ENCODE peak calls at places on chromosomes 6 and 20, in four cellular contexts. One of them, this sample, is unnamed.

GRCh38 chr6:40668203-40668602 is 81.0 kb upstream of the LRFN2 start:
- DNase-seq in ovary: no peak
- DNase-seq in CD8-positive, alpha-beta memory T cell: no peak
- DNase-seq in HCEC 1CT: no peak
- DNase-seq in this sample: no peak

GRCh38 chr6:47455533-47456209 is 21.9 kb upstream of the CD2AP start:
- DNase-seq in ovary: no peak
- DNase-seq in CD8-positive, alpha-beta memory T cell: no peak
- DNase-seq in HCEC 1CT: no peak
- DNase-seq in this sample: no peak

GRCh38 chr6:52399511-52400315 is 20.4 kb upstream of the EFHC1 start:
- DNase-seq in ovary: peak; percentile 59
- DNase-seq in CD8-positive, alpha-beta memory T cell: no peak
- DNase-seq in HCEC 1CT: peak; percentile 64
- DNase-seq in this sample: no peak

GRCh38 chr6:25788305-25788922 is 33.9 kb downstream of the SLC17A4 start:
- DNase-seq in ovary: peak; percentile 18
- DNase-seq in CD8-positive, alpha-beta memory T cell: peak; percentile 3
- DNase-seq in HCEC 1CT: peak; percentile 53
- DNase-seq in this sample: peak; percentile 1

GRCh38 chr6:53854843-53855567 is 60.2 kb downstream of the LRRC1 start:
- DNase-seq in ovary: no peak
- DNase-seq in CD8-positive, alpha-beta memory T cell: no peak
- DNase-seq in HCEC 1CT: no peak
- DNase-seq in this sample: no peak

GRCh38 chr6:169249057-169249456 is 4.6 kb downstream of the THBS2 start:
- DNase-seq in ovary: no peak
- DNase-seq in CD8-positive, alpha-beta memory T cell: no peak
- DNase-seq in HCEC 1CT: no peak
- DNase-seq in this sample: no peak

GRCh38 chr20:23289249-23289648 is 61.3 kb upstream of the NXT1 start:
- DNase-seq in ovary: no peak
- DNase-seq in CD8-positive, alpha-beta memory T cell: no peak
- DNase-seq in HCEC 1CT: no peak
- DNase-seq in this sample: no peak

GRCh38 chr6:11785449-11785951 is 6.9 kb upstream of the ADTRP start:
- DNase-seq in ovary: no peak
- DNase-seq in CD8-positive, alpha-beta memory T cell: no peak
- DNase-seq in HCEC 1CT: no peak
- DNase-seq in this sample: no peak

GRCh38 chr6:156154896-156155295 is 622.3 kb upstream of the ARID1B start:
- DNase-seq in ovary: no peak
- DNase-seq in CD8-positive, alpha-beta memory T cell: no peak
- DNase-seq in HCEC 1CT: no peak
- DNase-seq in this sample: no peak

GRCh38 chr20:40494238-40494637 is 194.8 kb downstream of the MAFB start:
- DNase-seq in ovary: no peak
- DNase-seq in CD8-positive, alpha-beta memory T cell: no peak
- DNase-seq in HCEC 1CT: no peak
- DNase-seq in this sample: no peak

GRCh38 chr6:14665827-14666724 is 548.5 kb downstream of the CD83 start:
- DNase-seq in ovary: no peak
- DNase-seq in CD8-positive, alpha-beta memory T cell: no peak
- DNase-seq in HCEC 1CT: peak; percentile 98
- DNase-seq in this sample: no peak

GRCh38 chr20:57509665-57510237 is 15.2 kb downstream of the CTCFL start:
- DNase-seq in ovary: no peak
- DNase-seq in CD8-positive, alpha-beta memory T cell: no peak
- DNase-seq in HCEC 1CT: peak; percentile 3
- DNase-seq in this sample: no peak

GRCh38 chr6:64217721-64218603 is 582.4 kb downstream of the PHF3 start:
- DNase-seq in ovary: no peak
- DNase-seq in CD8-positive, alpha-beta memory T cell: no peak
- DNase-seq in HCEC 1CT: peak; percentile 46
- DNase-seq in this sample: no peak

GRCh38 chr6:75748743-75749538 is at the start of gene MYO6:
- DNase-seq in ovary: peak; percentile 66
- DNase-seq in CD8-positive, alpha-beta memory T cell: peak; percentile 38
- DNase-seq in HCEC 1CT: peak; percentile 58
- DNase-seq in this sample: no peak

GRCh38 chr6:75572072-75572471 is 29.6 kb upstream of the SENP6 start:
- DNase-seq in ovary: no peak
- DNase-seq in CD8-positive, alpha-beta memory T cell: no peak
- DNase-seq in HCEC 1CT: no peak
- DNase-seq in this sample: no peak

GRCh38 chr6:40915165-40915564 is 123.9 kb downstream of the UNC5CL start:
- DNase-seq in ovary: no peak
- DNase-seq in CD8-positive, alpha-beta memory T cell: no peak
- DNase-seq in HCEC 1CT: no peak
- DNase-seq in this sample: no peak

GRCh38 chr6:144283781-144284473 is 1.2 kb upstream of the UTRN start:
- DNase-seq in ovary: no peak
- DNase-seq in CD8-positive, alpha-beta memory T cell: no peak
- DNase-seq in HCEC 1CT: peak; percentile 42
- DNase-seq in this sample: no peak

GRCh38 chr6:53168516-53169257 is 20.0 kb upstream of the GCM1 start:
- DNase-seq in ovary: no peak
- DNase-seq in CD8-positive, alpha-beta memory T cell: no peak
- DNase-seq in HCEC 1CT: peak; percentile 81
- DNase-seq in this sample: no peak

GRCh38 chr20:17939622-17940446 is 28.8 kb downstream of the SNX5 start:
- DNase-seq in ovary: no peak
- DNase-seq in CD8-positive, alpha-beta memory T cell: no peak
- DNase-seq in HCEC 1CT: no peak
- DNase-seq in this sample: no peak

GRCh38 chr6:35808688-35809087 is 3.5 kb downstream of the LHFPL5 start:
- DNase-seq in ovary: no peak
- DNase-seq in CD8-positive, alpha-beta memory T cell: no peak
- DNase-seq in HCEC 1CT: no peak
- DNase-seq in this sample: no peak

GRCh38 chr6:1686117-1687098 is 76.7 kb downstream of the FOXC1 start:
- DNase-seq in ovary: no peak
- DNase-seq in CD8-positive, alpha-beta memory T cell: no peak
- DNase-seq in HCEC 1CT: peak; percentile 77
- DNase-seq in this sample: no peak

GRCh38 chr6:4010682-4011081 is 68.3 kb downstream of the FAM217A start:
- DNase-seq in ovary: no peak
- DNase-seq in CD8-positive, alpha-beta memory T cell: no peak
- DNase-seq in HCEC 1CT: no peak
- DNase-seq in this sample: no peak

GRCh38 chr20:49354673-49355072 is 76.8 kb upstream of the ZNFX1 start:
- DNase-seq in ovary: no peak
- DNase-seq in CD8-positive, alpha-beta memory T cell: no peak
- DNase-seq in HCEC 1CT: no peak
- DNase-seq in this sample: no peak

GRCh38 chr6:138073264-138073663 is 34.0 kb downstream of the PERP start:
- DNase-seq in ovary: no peak
- DNase-seq in CD8-positive, alpha-beta memory T cell: no peak
- DNase-seq in HCEC 1CT: no peak
- DNase-seq in this sample: no peak

GRCh38 chr6:137709424-137710281 is 157.4 kb upstream of the TNFAIP3 start:
- DNase-seq in ovary: no peak
- DNase-seq in CD8-positive, alpha-beta memory T cell: no peak
- DNase-seq in HCEC 1CT: peak; percentile 56
- DNase-seq in this sample: no peak

GRCh38 chr6:144064831-144065668 is 30.3 kb downstream of the SF3B5 start:
- DNase-seq in ovary: no peak
- DNase-seq in CD8-positive, alpha-beta memory T cell: no peak
- DNase-seq in HCEC 1CT: no peak
- DNase-seq in this sample: no peak

GRCh38 chr6:25014806-25015560 is 79.2 kb upstream of the RIPOR2 start:
- DNase-seq in ovary: peak; percentile 24
- DNase-seq in CD8-positive, alpha-beta memory T cell: no peak
- DNase-seq in HCEC 1CT: peak; percentile 34
- DNase-seq in this sample: peak; percentile 41

GRCh38 chr20:60407938-60408337 is 449.7 kb downstream of the CDH26 start:
- DNase-seq in ovary: no peak
- DNase-seq in CD8-positive, alpha-beta memory T cell: no peak
- DNase-seq in HCEC 1CT: no peak
- DNase-seq in this sample: no peak

GRCh38 chr6:137147195-137147594 is 26.2 kb downstream of the IL22RA2 start:
- DNase-seq in ovary: no peak
- DNase-seq in CD8-positive, alpha-beta memory T cell: no peak
- DNase-seq in HCEC 1CT: no peak
- DNase-seq in this sample: no peak

GRCh38 chr20:58714340-58714922 is 21.8 kb downstream of the NPEPL1 start:
- DNase-seq in ovary: peak; percentile 15
- DNase-seq in CD8-positive, alpha-beta memory T cell: no peak
- DNase-seq in HCEC 1CT: no peak
- DNase-seq in this sample: no peak

GRCh38 chr20:1637226-1637625 is 17.4 kb upstream of the SIRPB1 start:
- DNase-seq in ovary: no peak
- DNase-seq in CD8-positive, alpha-beta memory T cell: no peak
- DNase-seq in HCEC 1CT: no peak
- DNase-seq in this sample: no peak

GRCh38 chr6:1136415-1136774 is 175.5 kb upstream of the FOXQ1 start:
- DNase-seq in ovary: no peak
- DNase-seq in CD8-positive, alpha-beta memory T cell: no peak
- DNase-seq in HCEC 1CT: peak; percentile 56
- DNase-seq in this sample: no peak

GRCh38 chr6:658244-658643 is 1.3 kb upstream of the HUS1B start:
- DNase-seq in ovary: no peak
- DNase-seq in CD8-positive, alpha-beta memory T cell: no peak
- DNase-seq in HCEC 1CT: no peak
- DNase-seq in this sample: no peak

GRCh38 chr6:118743744-118744143 is 92.4 kb upstream of the CEP85L start:
- DNase-seq in ovary: no peak
- DNase-seq in CD8-positive, alpha-beta memory T cell: no peak
- DNase-seq in HCEC 1CT: peak; percentile 15
- DNase-seq in this sample: no peak

GRCh38 chr20:47862841-47863240 is 77.6 kb upstream of the SULF2 start:
- DNase-seq in ovary: no peak
- DNase-seq in CD8-positive, alpha-beta memory T cell: no peak
- DNase-seq in HCEC 1CT: no peak
- DNase-seq in this sample: no peak

GRCh38 chr6:141848029-141848890 is 284.5 kb upstream of the GJE1 start:
- DNase-seq in ovary: no peak
- DNase-seq in CD8-positive, alpha-beta memory T cell: peak; percentile 2
- DNase-seq in HCEC 1CT: peak; percentile 6
- DNase-seq in this sample: peak; percentile 1

GRCh38 chr6:14292119-14292518 is 174.5 kb downstream of the CD83 start:
- DNase-seq in ovary: no peak
- DNase-seq in CD8-positive, alpha-beta memory T cell: no peak
- DNase-seq in HCEC 1CT: no peak
- DNase-seq in this sample: no peak

GRCh38 chr20:37990571-37991151 is 42.6 kb downstream of the TTI1 start:
- DNase-seq in ovary: no peak
- DNase-seq in CD8-positive, alpha-beta memory T cell: peak; percentile 16
- DNase-seq in HCEC 1CT: peak; percentile 81
- DNase-seq in this sample: peak; percentile 9

GRCh38 chr6:156773935-156774871 is 3.0 kb upstream of the ARID1B start:
- DNase-seq in ovary: no peak
- DNase-seq in CD8-positive, alpha-beta memory T cell: no peak
- DNase-seq in HCEC 1CT: peak; percentile 19
- DNase-seq in this sample: no peak

This sample was measured in effector memory CD4-positive, alpha-beta T cell.